ENCODE peak calls at places on chromosomes 3 and 15, in seven cellular contexts. K is GM23338, S is K562, X is A549, H is GM12878, U is HepG2, N is SK-N-SH. T is an unnamed sample.

GRCh38 chr15:57283774-57284508 is 92.4 kb upstream of the CGNL1 start:
- DNase-seq in H (no peak), N (no peak), S (no peak), K (no peak), U (no peak), X (no peak), T (no peak)

GRCh38 chr3:3085782-3086181 is 24.4 kb downstream of the IL5RA start:
- DNase-seq in K (no peak), N (no peak), H (no peak), X (no peak), S (no peak), U (no peak), T (no peak)

GRCh38 chr15:70374096-70374495 is 276.4 kb upstream of the TLE3 start:
- DNase-seq in H (no peak), K (no peak), S (no peak), N (no peak), X (no peak), U (no peak), T (no peak)

GRCh38 chr3:23174426-23175039 is 28.6 kb upstream of the UBE2E2 start:
- DNase-seq in X (no peak), U (no peak), H (no peak), S (no peak), N (peak; percentile 12), K (peak; percentile 26), T (no peak)

GRCh38 chr3:123547881-123548534 is 36.8 kb downstream of the HACD2 start:
- DNase-seq in H (no peak), X (no peak), N (no peak), U (no peak), K (no peak), S (no peak), T (no peak)

GRCh38 chr15:78243491-78243941 is 9.2 kb upstream of the ACSBG1 start:
- DNase-seq in N (peak; percentile 66), X (no peak), U (no peak), S (no peak), K (peak; percentile 87), H (no peak), T (no peak)

GRCh38 chr3:124202754-124203153 is 210.8 kb upstream of the ROPN1 start:
- DNase-seq in K (no peak), H (no peak), X (no peak), N (peak; percentile 41), U (no peak), S (no peak), T (no peak)

GRCh38 chr15:82828064-82828463 is 18.6 kb downstream of the WHAMM start:
- DNase-seq in S (no peak), X (no peak), K (no peak), U (peak; percentile 60), N (no peak), H (no peak), T (no peak)

GRCh38 chr3:154122096-154122911 is 1.1 kb downstream of the ARHGEF26 start:
- DNase-seq in N (peak; percentile 76), S (no peak), K (peak; percentile 66), H (no peak), X (peak; percentile 20), U (no peak), T (no peak)

GRCh38 chr15:88646951-88647350 is 8.1 kb downstream of the ISG20 start:
- DNase-seq in X (no peak), U (no peak), N (no peak), H (no peak), K (no peak), S (no peak), T (no peak)

GRCh38 chr15:68730491-68731317 is 90.0 kb downstream of the ANP32A start:
- DNase-seq in U (peak; percentile 21), S (peak; percentile 23), N (peak; percentile 53), K (peak; percentile 78), X (peak; percentile 68), H (no peak), T (peak; percentile 52)

GRCh38 chr3:106302451-106303221 is 433.8 kb upstream of the CBLB start:
- DNase-seq in X (no peak), S (no peak), N (no peak), H (peak; percentile 98), K (no peak), U (no peak), T (no peak)

GRCh38 chr15:95292790-95293450 is 1037.6 kb upstream of the NR2F2 start:
- DNase-seq in X (no peak), U (no peak), K (no peak), S (no peak), N (no peak), H (no peak), T (no peak)

GRCh38 chr3:23811117-23811487 is 5.3 kb downstream of the UBE2E1 start:
- DNase-seq in U (peak; percentile 17), N (no peak), H (no peak), K (peak; percentile 47), S (no peak), X (no peak), T (no peak)

GRCh38 chr3:120445654-120446053 is 5.1 kb downstream of the FSTL1 start:
- DNase-seq in X (no peak), U (no peak), N (no peak), K (no peak), H (no peak), S (no peak), T (no peak)

GRCh38 chr3:127482216-127483004 is 108.1 kb downstream of the TPRA1 start:
- DNase-seq in N (no peak), X (no peak), K (no peak), H (no peak), U (no peak), S (no peak), T (no peak)

GRCh38 chr3:71753716-71754609 is at the start of gene GPR27:
- DNase-seq in X (peak; percentile 59), K (peak; percentile 57), H (no peak), N (peak; percentile 85), S (no peak), U (no peak), T (no peak)

GRCh38 chr3:24202071-24202470 is 257.0 kb downstream of the NR1D2 start:
- DNase-seq in K (no peak), S (no peak), H (no peak), U (no peak), N (no peak), X (no peak), T (no peak)

GRCh38 chr3:114143817-114144216 is 35.0 kb downstream of the DRD3 start:
- DNase-seq in K (no peak), S (no peak), U (no peak), N (no peak), H (no peak), X (no peak), T (no peak)

GRCh38 chr3:197730200-197730599 is 6.5 kb downstream of the RUBCN start:
- DNase-seq in U (no peak), X (peak; percentile 53), K (peak; percentile 39), N (no peak), S (no peak), H (no peak), T (no peak)

GRCh38 chr3:150721285-150722130 is 17.8 kb upstream of the ERICH6 start:
- DNase-seq in K (peak; percentile 87), H (no peak), X (peak; percentile 65), N (peak; percentile 73), U (peak; percentile 67), S (peak; percentile 71), T (peak; percentile 45)

GRCh38 chr15:100635406-100636071 is 33.1 kb downstream of the ASB7 start:
- DNase-seq in N (no peak), X (no peak), S (no peak), H (no peak), K (peak; percentile 63), U (no peak), T (no peak)

GRCh38 chr3:83302091-83302490 is 1540.6 kb upstream of the GBE1 start:
- DNase-seq in X (no peak), U (no peak), H (no peak), N (no peak), K (no peak), S (no peak), T (no peak)

GRCh38 chr3:187967097-187967496 is 186.9 kb upstream of the LPP start:
- DNase-seq in S (no peak), H (no peak), X (no peak), U (no peak), N (no peak), K (no peak), T (no peak)

GRCh38 chr3:187966636-187967035 is 187.3 kb upstream of the LPP start:
- DNase-seq in S (no peak), K (no peak), N (no peak), U (no peak), X (no peak), H (no peak), T (no peak)

GRCh38 chr3:187969581-187969950 is 184.4 kb upstream of the LPP start:
- DNase-seq in X (no peak), H (no peak), U (no peak), N (no peak), K (no peak), S (no peak), T (no peak)

GRCh38 chr3:187968883-187969580 is 184.9 kb upstream of the LPP start:
- DNase-seq in U (peak; percentile 59), S (no peak), N (no peak), K (no peak), X (no peak), H (no peak), T (no peak)

DNA sequence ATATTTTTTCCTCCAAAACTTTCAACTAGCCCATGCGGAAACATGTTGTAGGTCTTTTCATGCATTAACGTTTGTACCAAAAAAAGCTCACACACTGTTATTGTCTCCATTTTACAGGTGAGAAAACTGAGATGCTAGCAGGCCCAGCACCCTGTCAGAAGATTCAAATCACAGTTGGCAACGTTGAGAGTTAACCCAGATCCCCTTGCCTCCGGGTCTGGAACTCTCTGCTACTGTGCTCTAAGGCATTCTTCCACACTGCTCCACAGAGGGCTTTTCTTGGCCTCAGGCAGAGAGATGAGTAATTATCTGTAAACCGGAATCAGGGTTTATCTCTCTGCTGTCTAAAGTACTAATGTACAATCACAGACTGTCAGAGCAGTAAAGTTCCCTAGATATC is 186.0 kb upstream of the LPP start:
- DNase-seq in K (no peak), X (no peak), H (no peak), S (no peak), U (no peak), N (no peak), T (no peak)
- TF ChIP-seq REST in K (no peak), X (no peak), H (no peak), S (no peak), U (no peak), N (no peak), T (no peak)

GRCh38 chr3:117400303-117400702 is 690.7 kb downstream of the TUSC7 start:
- DNase-seq in X (no peak), N (no peak), U (no peak), H (no peak), K (no peak), S (no peak), T (no peak)
- H3K4me2 ChIP-seq in X (no peak overlapping the region), N (no peak overlapping the region), U (no peak overlapping the region), H (no peak overlapping the region), K (peak overlapping the region; percentile 69), S (no peak overlapping the region), T (no peak overlapping the region)

DNA sequence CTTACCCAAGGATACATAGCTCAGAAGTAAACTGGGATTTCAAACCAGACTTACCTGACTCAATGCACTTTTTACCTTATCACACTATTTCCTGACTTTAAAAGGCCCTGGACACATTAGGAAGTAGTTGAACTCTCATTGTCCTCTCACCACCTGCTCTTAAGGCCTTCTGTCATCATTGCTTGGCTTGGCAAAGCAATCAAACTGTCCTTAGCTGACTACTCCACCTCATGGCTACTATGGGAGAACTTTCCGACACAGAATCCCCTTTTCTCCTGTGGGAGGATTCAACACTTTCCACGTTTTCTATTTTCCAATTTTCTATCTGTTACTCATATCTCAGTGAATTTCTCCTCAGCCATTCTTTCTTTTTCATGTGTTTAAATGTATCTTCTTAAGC is 55.4 kb downstream of the ZNF148 start:
- DNase-seq in K (peak; percentile 39), X (no peak), U (no peak), H (no peak), S (no peak), N (no peak), T (no peak)
- TF ChIP-seq REST in K (no peak), X (no peak), U (no peak), H (no peak), S (no peak), N (no peak), T (no peak)

GRCh38 chr3:156661158-156661557 is 13.2 kb upstream of the TIPARP start:
- DNase-seq in X (no peak), U (no peak), K (no peak), H (no peak), S (no peak), N (no peak), T (no peak)
- H3K4me2 ChIP-seq in X (no peak overlapping the region), U (no peak overlapping the region), K (no peak overlapping the region), H (peak overlapping the region; percentile 1), S (no peak overlapping the region), N (no peak overlapping the region), T (no peak overlapping the region)